ENCODE peak calls at places on chromosomes 6 and 20, in eight cellular contexts. One of them, this sample, is unnamed.

GRCh38 chr6:31209137-31209536 is 38.7 kb upstream of the POU5F1 start:
- DNase-seq in HCT116: no peak
- DNase-seq in mammary epithelial cell: no peak
- DNase-seq in fibroblast of lung: no peak
- DNase-seq in IMR-90: no peak
- DNase-seq in endothelial cell of umbilical vein: no peak
- DNase-seq in PC-3: peak
- DNase-seq in PC-9: no peak
- DNase-seq in this sample: no peak

GRCh38 chr6:38796006-38796405 is 80.9 kb downstream of the DNAH8 start:
- DNase-seq in mammary epithelial cell: no peak
- DNase-seq in fibroblast of lung: no peak
- DNase-seq in PC-3: peak
- DNase-seq in IMR-90: no peak
- DNase-seq in PC-9: no peak
- DNase-seq in HCT116: no peak
- DNase-seq in endothelial cell of umbilical vein: peak
- DNase-seq in this sample: no peak

GRCh38 chr6:145015739-145016558 is 719.4 kb downstream of the EPM2A start:
- DNase-seq in IMR-90: peak
- DNase-seq in endothelial cell of umbilical vein: peak
- DNase-seq in mammary epithelial cell: peak
- DNase-seq in HCT116: peak
- DNase-seq in fibroblast of lung: peak
- DNase-seq in PC-3: peak
- DNase-seq in PC-9: peak
- DNase-seq in this sample: peak

GRCh38 chr20:44204156-44204831 is 6.3 kb downstream of the OSER1 start:
- DNase-seq in PC-9: peak
- DNase-seq in PC-3: peak
- DNase-seq in endothelial cell of umbilical vein: peak
- DNase-seq in HCT116: peak
- DNase-seq in IMR-90: peak
- DNase-seq in fibroblast of lung: peak
- DNase-seq in mammary epithelial cell: peak
- DNase-seq in this sample: peak

GRCh38 chr6:135451617-135452190 is 45.8 kb downstream of the AHI1 start:
- DNase-seq in PC-9: peak
- DNase-seq in mammary epithelial cell: peak
- DNase-seq in IMR-90: peak
- DNase-seq in endothelial cell of umbilical vein: peak
- DNase-seq in PC-3: peak
- DNase-seq in fibroblast of lung: peak
- DNase-seq in HCT116: peak
- DNase-seq in this sample: peak

GRCh38 chr6:151209071-151209831 is 30.5 kb upstream of the AKAP12 start:
- DNase-seq in endothelial cell of umbilical vein: peak
- DNase-seq in PC-9: no peak
- DNase-seq in mammary epithelial cell: peak
- DNase-seq in fibroblast of lung: peak
- DNase-seq in PC-3: peak
- DNase-seq in HCT116: peak
- DNase-seq in IMR-90: peak
- DNase-seq in this sample: peak

GRCh38 chr6:20891161-20891560 is 356.9 kb downstream of the CDKAL1 start:
- DNase-seq in PC-9: no peak
- DNase-seq in HCT116: no peak
- DNase-seq in fibroblast of lung: no peak
- DNase-seq in mammary epithelial cell: peak
- DNase-seq in PC-3: no peak
- DNase-seq in IMR-90: no peak
- DNase-seq in endothelial cell of umbilical vein: no peak
- DNase-seq in this sample: no peak

GRCh38 chr20:56788671-56789610 is 159.8 kb downstream of the TFAP2C start:
- DNase-seq in endothelial cell of umbilical vein: no peak
- DNase-seq in PC-3: peak
- DNase-seq in HCT116: no peak
- DNase-seq in PC-9: peak
- DNase-seq in IMR-90: no peak
- DNase-seq in fibroblast of lung: peak
- DNase-seq in mammary epithelial cell: peak
- DNase-seq in this sample: no peak

GRCh38 chr6:74764486-74764885 is 441.4 kb downstream of the COL12A1 start:
- DNase-seq in HCT116: no peak
- DNase-seq in endothelial cell of umbilical vein: no peak
- DNase-seq in mammary epithelial cell: no peak
- DNase-seq in IMR-90: peak
- DNase-seq in PC-3: no peak
- DNase-seq in PC-9: no peak
- DNase-seq in fibroblast of lung: peak
- DNase-seq in this sample: peak

GRCh38 chr20:19212524-19213502 is at the start of gene SLC24A3:
- DNase-seq in IMR-90: no peak
- DNase-seq in PC-3: peak
- DNase-seq in HCT116: no peak
- DNase-seq in mammary epithelial cell: peak
- DNase-seq in endothelial cell of umbilical vein: no peak
- DNase-seq in PC-9: no peak
- DNase-seq in fibroblast of lung: peak
- DNase-seq in this sample: no peak
- TF ChIP-seq CTCF in IMR-90: no peak
- TF ChIP-seq CTCF in PC-3: no peak
- TF ChIP-seq CTCF in HCT116: no peak
- TF ChIP-seq CTCF in mammary epithelial cell: no peak
- TF ChIP-seq CTCF in endothelial cell of umbilical vein: no peak
- TF ChIP-seq CTCF in PC-9: no peak
- TF ChIP-seq CTCF in fibroblast of lung: no peak
- TF ChIP-seq CTCF in this sample: no peak

GRCh38 chr6:109446072-109446471 is 5.5 kb downstream of the SMPD2 start:
- DNase-seq in PC-9: no peak
- DNase-seq in PC-3: no peak
- DNase-seq in HCT116: no peak
- DNase-seq in endothelial cell of umbilical vein: no peak
- DNase-seq in fibroblast of lung: no peak
- DNase-seq in mammary epithelial cell: no peak
- DNase-seq in IMR-90: no peak
- DNase-seq in this sample: no peak
- H3K4me2 ChIP-seq in PC-9: no peak
- H3K4me2 ChIP-seq in PC-3: no peak
- H3K4me2 ChIP-seq in HCT116: no peak
- H3K4me2 ChIP-seq in endothelial cell of umbilical vein: no peak
- H3K4me2 ChIP-seq in fibroblast of lung: no peak
- H3K4me2 ChIP-seq in mammary epithelial cell: no peak
- H3K4me2 ChIP-seq in IMR-90: no peak
- H3K4me2 ChIP-seq in this sample: no peak

GRCh38 chr6:113103618-113104390 is 753.3 kb upstream of the MARCKS start:
- DNase-seq in IMR-90: peak
- DNase-seq in PC-9: no peak
- DNase-seq in HCT116: no peak
- DNase-seq in PC-3: peak
- DNase-seq in mammary epithelial cell: peak
- DNase-seq in fibroblast of lung: peak
- DNase-seq in endothelial cell of umbilical vein: peak
- DNase-seq in this sample: peak
- H3K27ac ChIP-seq in IMR-90: peak
- H3K27ac ChIP-seq in PC-9: no peak
- H3K27ac ChIP-seq in HCT116: no peak
- H3K27ac ChIP-seq in PC-3: peak
- H3K27ac ChIP-seq in mammary epithelial cell: no peak
- H3K27ac ChIP-seq in fibroblast of lung: no peak
- H3K27ac ChIP-seq in endothelial cell of umbilical vein: peak
- H3K27ac ChIP-seq in this sample: peak

GRCh38 chr20:60036346-60037119 is 78.3 kb downstream of the CDH26 start:
- DNase-seq in endothelial cell of umbilical vein: no peak
- DNase-seq in IMR-90: no peak
- DNase-seq in PC-3: no peak
- DNase-seq in PC-9: no peak
- DNase-seq in mammary epithelial cell: no peak
- DNase-seq in fibroblast of lung: no peak
- DNase-seq in HCT116: no peak
- DNase-seq in this sample: no peak

GRCh38 chr20:60039526-60039925 is 81.3 kb downstream of the CDH26 start:
- DNase-seq in endothelial cell of umbilical vein: no peak
- DNase-seq in PC-9: no peak
- DNase-seq in HCT116: no peak
- DNase-seq in IMR-90: no peak
- DNase-seq in fibroblast of lung: no peak
- DNase-seq in mammary epithelial cell: no peak
- DNase-seq in PC-3: no peak
- DNase-seq in this sample: no peak

GRCh38 chr20:60038400-60038799 is 80.2 kb downstream of the CDH26 start:
- DNase-seq in fibroblast of lung: no peak
- DNase-seq in PC-9: no peak
- DNase-seq in PC-3: no peak
- DNase-seq in HCT116: no peak
- DNase-seq in IMR-90: no peak
- DNase-seq in mammary epithelial cell: no peak
- DNase-seq in endothelial cell of umbilical vein: no peak
- DNase-seq in this sample: no peak

GRCh38 chr20:60035486-60035885 is 77.3 kb downstream of the CDH26 start:
- DNase-seq in endothelial cell of umbilical vein: no peak
- DNase-seq in PC-9: no peak
- DNase-seq in fibroblast of lung: no peak
- DNase-seq in IMR-90: no peak
- DNase-seq in mammary epithelial cell: no peak
- DNase-seq in HCT116: no peak
- DNase-seq in PC-3: no peak
- DNase-seq in this sample: no peak

DNA sequence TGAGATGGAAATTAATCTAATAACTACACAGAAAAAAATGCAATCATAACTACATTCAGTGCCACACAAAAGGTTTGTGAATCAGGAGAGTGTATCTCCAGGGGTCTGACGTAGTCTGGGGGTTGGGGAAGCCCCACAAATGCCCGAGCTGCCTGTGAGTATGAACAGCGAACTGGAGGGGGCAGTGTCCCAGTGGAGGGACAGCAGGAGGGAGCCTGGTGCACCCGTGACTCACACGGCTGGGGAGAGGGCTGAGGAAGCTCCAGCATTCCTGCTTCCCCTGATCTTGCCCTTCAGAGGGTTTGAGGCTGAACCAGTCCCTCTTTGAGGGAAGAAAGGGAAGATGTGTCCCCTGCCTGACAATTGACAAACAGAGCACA is 78.9 kb downstream of the CDH26 start:
- DNase-seq in HCT116: no peak
- DNase-seq in endothelial cell of umbilical vein: no peak
- DNase-seq in PC-9: no peak
- DNase-seq in mammary epithelial cell: no peak
- DNase-seq in IMR-90: peak
- DNase-seq in PC-3: peak
- DNase-seq in fibroblast of lung: peak
- DNase-seq in this sample: peak
- TF ChIP-seq CTCF in HCT116: peak
- TF ChIP-seq CTCF in endothelial cell of umbilical vein: no peak
- TF ChIP-seq CTCF in PC-9: no peak
- TF ChIP-seq CTCF in mammary epithelial cell: no peak
- TF ChIP-seq CTCF in IMR-90: peak
- TF ChIP-seq CTCF in PC-3: peak
- TF ChIP-seq CTCF in fibroblast of lung: peak
- TF ChIP-seq CTCF in this sample: peak

DNA sequence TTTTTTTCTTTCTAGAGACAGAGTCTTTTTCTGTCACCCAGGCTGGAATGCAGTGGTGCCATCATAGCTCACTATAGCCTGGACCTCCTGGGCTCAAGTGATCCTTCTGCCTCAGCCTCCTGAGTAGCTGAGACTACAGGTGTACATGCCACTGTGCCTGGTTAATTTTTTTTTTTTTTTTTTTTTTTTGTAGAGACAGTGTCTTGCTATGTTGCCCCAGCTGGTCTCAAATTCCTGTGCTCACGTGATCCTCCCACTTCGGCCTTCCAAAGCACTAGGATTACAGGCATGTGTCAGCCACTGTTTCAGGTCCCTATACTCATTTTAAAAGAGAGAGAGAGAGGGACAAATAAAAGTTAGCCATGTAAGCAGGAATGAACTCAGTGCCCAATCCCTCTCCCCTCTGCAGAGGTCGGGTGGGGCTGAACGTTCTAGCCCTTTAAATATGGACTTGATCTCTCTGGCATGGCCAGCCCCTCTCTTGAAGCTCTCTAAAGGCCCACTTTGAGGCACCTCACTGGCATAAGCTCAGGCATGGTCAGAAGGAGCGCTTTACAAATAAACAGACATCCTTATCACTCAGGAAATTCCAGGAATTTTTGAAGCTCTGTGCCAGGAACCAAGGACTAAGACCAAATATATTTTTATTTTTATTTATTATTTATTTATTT is 9.0 kb upstream of the SERPINB1 start:
- DNase-seq in fibroblast of lung: peak
- DNase-seq in HCT116: no peak
- DNase-seq in PC-3: peak
- DNase-seq in IMR-90: peak
- DNase-seq in endothelial cell of umbilical vein: peak
- DNase-seq in mammary epithelial cell: no peak
- DNase-seq in PC-9: no peak
- DNase-seq in this sample: peak
- H3K4me2 ChIP-seq in fibroblast of lung: peak
- H3K4me2 ChIP-seq in HCT116: peak
- H3K4me2 ChIP-seq in PC-3: peak
- H3K4me2 ChIP-seq in IMR-90: peak
- H3K4me2 ChIP-seq in endothelial cell of umbilical vein: peak
- H3K4me2 ChIP-seq in mammary epithelial cell: no peak
- H3K4me2 ChIP-seq in PC-9: no peak
- H3K4me2 ChIP-seq in this sample: peak

DNA sequence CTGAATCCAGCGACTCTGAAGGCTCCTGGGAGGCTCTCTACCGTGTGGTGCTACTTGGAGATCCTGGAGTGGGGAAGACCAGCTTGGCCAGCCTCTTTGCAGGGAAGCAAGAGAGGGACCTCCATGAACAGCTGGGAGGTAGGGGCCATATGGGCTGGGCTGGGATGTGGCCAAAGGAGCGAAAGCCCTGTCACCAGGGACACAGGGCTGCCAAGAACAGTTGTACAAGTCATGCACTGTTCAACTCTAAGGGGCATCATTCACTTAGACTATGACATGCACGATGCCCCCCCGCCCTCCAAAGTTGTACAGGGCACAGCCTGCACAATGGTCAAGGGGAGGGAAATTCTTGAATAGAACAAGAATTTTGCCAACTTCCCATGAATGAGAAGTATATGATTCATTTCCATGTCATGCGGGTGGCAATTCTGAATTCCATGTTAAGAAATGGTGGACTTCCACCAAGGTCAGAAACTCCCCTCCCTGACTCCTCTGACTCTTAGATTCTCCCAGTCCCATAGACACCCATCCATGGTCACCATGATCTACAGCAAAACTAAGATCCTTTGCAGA is 1.6 kb downstream of the REM1 start:
- DNase-seq in fibroblast of lung: no peak
- DNase-seq in endothelial cell of umbilical vein: no peak
- DNase-seq in HCT116: no peak
- DNase-seq in PC-9: no peak
- DNase-seq in IMR-90: no peak
- DNase-seq in PC-3: no peak
- DNase-seq in mammary epithelial cell: no peak
- DNase-seq in this sample: no peak
- H3K27ac ChIP-seq in fibroblast of lung: no peak
- H3K27ac ChIP-seq in endothelial cell of umbilical vein: no peak
- H3K27ac ChIP-seq in HCT116: no peak
- H3K27ac ChIP-seq in PC-9: no peak
- H3K27ac ChIP-seq in IMR-90: no peak
- H3K27ac ChIP-seq in PC-3: no peak
- H3K27ac ChIP-seq in mammary epithelial cell: no peak
- H3K27ac ChIP-seq in this sample: no peak

GRCh38 chr20:54090230-54091119 is 20.1 kb upstream of the BCAS1 start:
- DNase-seq in PC-3: no peak
- DNase-seq in IMR-90: no peak
- DNase-seq in HCT116: no peak
- DNase-seq in endothelial cell of umbilical vein: no peak
- DNase-seq in mammary epithelial cell: no peak
- DNase-seq in PC-9: no peak
- DNase-seq in fibroblast of lung: no peak
- DNase-seq in this sample: no peak
- TF ChIP-seq CTCF in PC-3: no peak
- TF ChIP-seq CTCF in IMR-90: no peak
- TF ChIP-seq CTCF in HCT116: no peak
- TF ChIP-seq CTCF in endothelial cell of umbilical vein: no peak
- TF ChIP-seq CTCF in mammary epithelial cell: no peak
- TF ChIP-seq CTCF in PC-9: no peak
- TF ChIP-seq CTCF in fibroblast of lung: no peak
- TF ChIP-seq CTCF in this sample: no peak